ENCODE peak calls at places on chromosomes 12 and 14, in six cellular contexts. Q is mammary epithelial cell; A is RWPE2; L is CD8-positive, alpha-beta T cell; K is neural progenitor cell; U is astrocyte. W is an unnamed sample. For H3K27me3, the result is how much of the 10 kb centered on the place peaks cover.

GRCh38 chr12:120847392-120848157 is 56.6 kb downstream of the SPPL3 start:
- DNase-seq in A (no peak), L (no peak), U (no peak), Q (no peak), K (no peak), W (no peak)

GRCh38 chr12:49674318-49674985 is 32.8 kb downstream of the FMNL3 start:
- DNase-seq in U (peak), Q (peak), L (no peak), A (no peak), K (no peak), W (peak)

GRCh38 chr12:117685115-117685926 is 283.5 kb downstream of the KSR2 start:
- DNase-seq in Q (no peak), K (peak), U (peak), A (peak), L (no peak), W (no peak)

GRCh38 chr14:61277232-61277631 is 3.9 kb downstream of the TMEM30B start:
- DNase-seq in Q (no peak), U (no peak), L (no peak), A (no peak), K (no peak), W (no peak)

GRCh38 chr14:89409961-89410360 is 7.1 kb downstream of the FOXN3 start:
- DNase-seq in K (no peak), Q (no peak), L (no peak), U (no peak), A (no peak), W (peak)

GRCh38 chr12:62625238-62625637 is 158.6 kb downstream of the MON2 start:
- DNase-seq in U (peak), Q (no peak), L (no peak), K (no peak), A (no peak), W (peak)

GRCh38 chr12:51631591-51631990 is 40.6 kb downstream of the SCN8A start:
- DNase-seq in L (no peak), U (peak), K (no peak), A (no peak), Q (peak), W (peak)

GRCh38 chr12:117030187-117030896 is 68.9 kb downstream of the TESC start:
- DNase-seq in U (no peak), L (no peak), Q (no peak), A (peak), K (no peak), W (no peak)

GRCh38 chr12:116040412-116040811 is 237.1 kb downstream of the MED13L start:
- DNase-seq in A (no peak), L (no peak), U (peak), K (no peak), Q (no peak), W (no peak)

GRCh38 chr12:115983226-115983798 is 294.2 kb downstream of the MED13L start:
- DNase-seq in U (no peak), K (peak), L (no peak), A (no peak), Q (no peak), W (peak)

GRCh38 chr14:88386395-88386794 is 938 bp downstream of the SPATA7 start:
- DNase-seq in U (no peak), Q (no peak), K (no peak), L (no peak), A (no peak), W (no peak)

GRCh38 chr14:92880851-92881250 is 42.1 kb upstream of the CHGA start:
- DNase-seq in U (peak), A (no peak), K (peak), Q (peak), L (no peak), W (peak)

GRCh38 chr12:119781804-119782203 is 95.3 kb downstream of the CIT start:
- DNase-seq in Q (no peak), A (no peak), K (no peak), L (no peak), U (no peak), W (no peak)

GRCh38 chr12:58916891-58917570 is 3.3 kb downstream of the LRIG3 start:
- DNase-seq in Q (peak), A (no peak), K (peak), U (peak), L (no peak), W (peak)
- H3K4me3 ChIP-seq in Q (peak), A (peak), K (peak), U (peak), L (no peak), W (peak)

DNA sequence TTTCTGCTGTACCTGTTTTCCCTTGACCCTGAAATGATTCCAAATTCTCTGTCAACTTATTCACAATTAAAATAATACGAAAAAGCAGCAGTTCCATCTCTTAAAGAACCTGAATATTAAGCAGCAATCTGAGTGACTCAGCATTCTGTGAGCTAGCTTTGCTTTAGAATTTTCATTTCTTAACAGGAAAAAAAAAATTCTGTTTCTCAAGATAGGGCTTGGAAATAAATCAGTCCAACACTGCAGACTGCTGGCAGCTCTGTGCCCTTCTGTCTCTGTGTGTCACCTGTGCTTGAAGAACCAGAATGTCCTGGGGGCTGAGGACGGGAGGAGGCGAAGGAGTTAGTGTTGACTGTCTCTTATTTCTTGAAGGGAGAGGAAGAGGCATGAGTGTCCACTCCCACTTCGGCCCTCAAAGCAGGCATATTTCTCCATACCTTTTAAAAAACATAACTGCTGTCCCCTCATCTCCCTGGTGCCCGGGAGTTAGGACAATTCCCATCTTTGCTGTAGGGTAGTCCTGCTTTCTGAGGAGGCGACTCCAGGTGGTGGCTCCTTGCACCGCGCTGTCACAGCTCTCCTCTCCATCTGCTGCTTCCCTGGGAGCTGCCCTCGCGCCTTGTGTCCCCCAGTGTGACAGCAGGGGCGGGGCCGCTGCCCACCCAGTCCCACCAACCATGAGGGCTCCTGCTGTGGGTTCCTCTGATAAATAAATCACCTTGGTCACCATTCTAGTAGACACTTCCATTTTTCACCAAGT is 203.1 kb downstream of the CALM1 start:
- DNase-seq in L (no peak), U (no peak), A (no peak), K (no peak), Q (peak), W (peak)
- TF ChIP-seq CTCF in L (no peak), U (no peak), A (no peak), K (no peak), Q (peak), W (peak)

GRCh38 chr12:9133243-9133938 is 17.7 kb upstream of the A2M start:
- DNase-seq in Q (peak), L (no peak), K (no peak), A (no peak), U (no peak), W (no peak)
- H3K27me3 ChIP-seq in Q (under half), L (under half), K (under half), A (under half), U (under half), W (under half)

DNA sequence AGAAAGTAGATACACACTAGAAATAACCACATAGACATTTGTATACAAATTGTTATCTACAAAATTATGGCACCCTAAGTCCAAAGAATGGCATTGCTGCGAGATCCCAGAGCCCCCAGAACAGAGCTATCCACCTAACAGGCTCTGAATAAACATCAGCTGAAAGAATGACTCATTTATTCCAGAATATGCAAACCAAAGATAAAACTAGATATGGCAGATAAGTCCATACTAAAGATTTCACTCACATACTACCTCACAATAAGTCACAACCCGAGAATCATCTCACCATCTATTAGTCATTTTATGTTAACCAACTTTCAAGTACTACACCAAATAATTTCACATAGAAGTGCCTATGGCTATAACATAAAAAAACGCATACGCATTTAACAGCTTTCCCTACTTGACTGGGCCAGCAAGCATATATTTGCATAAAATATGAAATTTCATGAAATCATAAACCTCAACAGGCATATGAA is 5.6 kb downstream of the CNIH1 start:
- DNase-seq in A (no peak), L (no peak), Q (peak), U (peak), K (no peak), W (peak)
- H3K4me3 ChIP-seq in A (no peak), L (no peak), Q (no peak), U (no peak), K (no peak), W (no peak)